ENCODE peak calls at places on chromosomes 4 and X, in seven cellular contexts. S is ELR; V is AG08396; T is activated T-cell treated with anti-CD3 and anti-CD28 coated beads, Interleukin-2, amount 50 U/mL, for 4 hours; O is HepG2; U is Calu3; H is progenitor cell of endocrine pancreas. G is an unnamed sample.

GRCh38 chrX:111168314-111168713 is 72.3 kb downstream of the PAK3 start:
- DNase-seq in V (no peak), T (no peak), O (peak), U (no peak), H (no peak), S (peak), G (peak)

GRCh38 chrX:46477435-46477834 is 67.8 kb downstream of the ZNF674 start:
- DNase-seq in S (no peak), U (no peak), O (no peak), V (no peak), T (no peak), H (no peak), G (no peak)

GRCh38 chr4:24266951-24267577 is 317.3 kb downstream of the DHX15 start:
- DNase-seq in U (no peak), O (no peak), H (no peak), V (no peak), T (no peak), S (no peak), G (no peak)

GRCh38 chr4:78585633-78586032 is 34.1 kb downstream of the ANXA3 start:
- DNase-seq in V (peak), T (no peak), O (no peak), U (no peak), S (peak), H (no peak), G (no peak)

GRCh38 chr4:8127051-8127798 is 31.4 kb downstream of the ABLIM2 start:
- DNase-seq in O (no peak), H (no peak), T (no peak), S (no peak), U (no peak), V (no peak), G (no peak)

GRCh38 chr4:15754323-15754722 is 23.8 kb upstream of the CD38 start:
- DNase-seq in V (no peak), S (peak), U (no peak), H (no peak), O (no peak), T (peak), G (peak)

GRCh38 chr4:127141857-127142256 is 490.9 kb upstream of the INTU start:
- DNase-seq in U (no peak), S (peak), T (no peak), V (peak), H (no peak), O (no peak), G (no peak)

GRCh38 chrX:19846995-19847790 is 40.2 kb downstream of the SH3KBP1 start:
- DNase-seq in S (peak), V (peak), T (no peak), O (no peak), H (no peak), U (peak), G (peak)

GRCh38 chr4:17680559-17680958 is 66.1 kb downstream of the MED28 start:
- DNase-seq in T (no peak), H (no peak), U (no peak), S (no peak), O (no peak), V (no peak), G (no peak)

GRCh38 chr4:104508224-104508623 is 13.5 kb upstream of the CXXC4 start:
- DNase-seq in U (no peak), O (no peak), H (no peak), T (no peak), V (no peak), S (no peak), G (no peak)

GRCh38 chr4:32775049-32775448 is 2054.9 kb downstream of the PCDH7 start:
- DNase-seq in S (peak), V (no peak), O (peak), H (no peak), U (no peak), T (no peak), G (no peak)

GRCh38 chr4:173258866-173259265 is 75.3 kb downstream of the HMGB2 start:
- DNase-seq in O (no peak), U (no peak), H (no peak), S (no peak), T (no peak), V (no peak), G (no peak)

GRCh38 chrX:30735839-30736238 is 82.6 kb downstream of the GK start:
- DNase-seq in S (peak), V (peak), H (peak), O (peak), U (peak), T (peak), G (peak)

GRCh38 chrX:71366674-71367256 is 608 bp downstream of the TAF1 start:
- DNase-seq in O (no peak), U (peak), V (peak), T (peak), H (peak), S (peak), G (peak)

GRCh38 chr4:168503652-168504362 is 7.0 kb downstream of the PALLD start:
- DNase-seq in V (no peak), O (no peak), H (no peak), S (peak), U (no peak), T (no peak), G (no peak)

GRCh38 chr4:106036334-106036733 is 141.1 kb downstream of the NPNT start:
- DNase-seq in H (no peak), T (no peak), U (no peak), S (no peak), V (no peak), O (peak), G (no peak)

GRCh38 chrX:63784902-63785692 is at the start of gene ARHGEF9:
- DNase-seq in S (peak), O (no peak), V (peak), T (no peak), H (peak), U (no peak), G (no peak)

GRCh38 chr4:139214039-139214534 is 37.1 kb upstream of the ELF2 start:
- DNase-seq in H (no peak), S (no peak), O (peak), V (no peak), U (no peak), T (no peak), G (no peak)

G was measured in Daoy.